ENCODE peak calls at places on chromosomes 1 and 21, in eight cellular contexts. One of them, this sample, is unnamed.

GRCh38 chr1:185567006-185567405 is 167.2 kb upstream of the HMCN1 start:
- DNase-seq in fibroblast of lung: no peak
- DNase-seq in endodermal cell: no peak
- DNase-seq in psoas muscle: no peak
- DNase-seq in fibroblast of mammary gland: peak; percentile 22
- DNase-seq in fibroblast of villous mesenchyme: peak; percentile 40
- DNase-seq in NB4: peak; percentile 75
- DNase-seq in heart left ventricle: no peak
- DNase-seq in this sample: peak; percentile 66

GRCh38 chr1:210099921-210100320 is 132.7 kb upstream of the SERTAD4 start:
- DNase-seq in fibroblast of lung: no peak
- DNase-seq in endodermal cell: no peak
- DNase-seq in psoas muscle: no peak
- DNase-seq in fibroblast of mammary gland: no peak
- DNase-seq in fibroblast of villous mesenchyme: no peak
- DNase-seq in NB4: no peak
- DNase-seq in heart left ventricle: no peak
- DNase-seq in this sample: no peak

GRCh38 chr1:59605761-59606160 is 209.0 kb upstream of the HOOK1 start:
- DNase-seq in fibroblast of lung: no peak
- DNase-seq in endodermal cell: no peak
- DNase-seq in psoas muscle: no peak
- DNase-seq in fibroblast of mammary gland: no peak
- DNase-seq in fibroblast of villous mesenchyme: peak; percentile 25
- DNase-seq in NB4: no peak
- DNase-seq in heart left ventricle: no peak
- DNase-seq in this sample: no peak

GRCh38 chr1:93678491-93678890 is 3.1 kb downstream of the BCAR3 start:
- DNase-seq in fibroblast of lung: no peak
- DNase-seq in endodermal cell: peak; percentile 37
- DNase-seq in psoas muscle: no peak
- DNase-seq in fibroblast of mammary gland: no peak
- DNase-seq in fibroblast of villous mesenchyme: peak; percentile 27
- DNase-seq in NB4: no peak
- DNase-seq in heart left ventricle: no peak
- DNase-seq in this sample: no peak

GRCh38 chr1:72037745-72038343 is 244.5 kb downstream of the NEGR1 start:
- DNase-seq in fibroblast of lung: peak; percentile 62
- DNase-seq in endodermal cell: peak; percentile 69
- DNase-seq in psoas muscle: no peak
- DNase-seq in fibroblast of mammary gland: peak; percentile 56
- DNase-seq in fibroblast of villous mesenchyme: peak; percentile 43
- DNase-seq in NB4: peak; percentile 59
- DNase-seq in heart left ventricle: peak; percentile 20
- DNase-seq in this sample: peak; percentile 50

GRCh38 chr1:230210326-230210978 is 143.4 kb downstream of the GALNT2 start:
- DNase-seq in fibroblast of lung: no peak
- DNase-seq in endodermal cell: no peak
- DNase-seq in psoas muscle: no peak
- DNase-seq in fibroblast of mammary gland: no peak
- DNase-seq in fibroblast of villous mesenchyme: peak; percentile 76
- DNase-seq in NB4: no peak
- DNase-seq in heart left ventricle: no peak
- DNase-seq in this sample: peak; percentile 3

GRCh38 chr21:26207021-26207420 is 36.5 kb upstream of the APP start:
- DNase-seq in fibroblast of lung: no peak
- DNase-seq in endodermal cell: no peak
- DNase-seq in psoas muscle: no peak
- DNase-seq in fibroblast of mammary gland: no peak
- DNase-seq in fibroblast of villous mesenchyme: no peak
- DNase-seq in NB4: no peak
- DNase-seq in heart left ventricle: no peak
- DNase-seq in this sample: no peak

GRCh38 chr1:81920245-81920740 is 119.6 kb downstream of the ADGRL2 start:
- DNase-seq in fibroblast of lung: peak; percentile 78
- DNase-seq in endodermal cell: peak; percentile 85
- DNase-seq in psoas muscle: peak; percentile 56
- DNase-seq in fibroblast of mammary gland: peak; percentile 62
- DNase-seq in fibroblast of villous mesenchyme: peak; percentile 23
- DNase-seq in NB4: no peak
- DNase-seq in heart left ventricle: peak; percentile 42
- DNase-seq in this sample: no peak

GRCh38 chr1:22539510-22540118 is 23.7 kb upstream of the EPHA8 start:
- DNase-seq in fibroblast of lung: no peak
- DNase-seq in endodermal cell: no peak
- DNase-seq in psoas muscle: no peak
- DNase-seq in fibroblast of mammary gland: no peak
- DNase-seq in fibroblast of villous mesenchyme: no peak
- DNase-seq in NB4: peak; percentile 29
- DNase-seq in heart left ventricle: no peak
- DNase-seq in this sample: no peak

GRCh38 chr1:227459977-227460376 is 103.4 kb upstream of the ZNF678 start:
- DNase-seq in fibroblast of lung: no peak
- DNase-seq in endodermal cell: no peak
- DNase-seq in psoas muscle: no peak
- DNase-seq in fibroblast of mammary gland: no peak
- DNase-seq in fibroblast of villous mesenchyme: no peak
- DNase-seq in NB4: no peak
- DNase-seq in heart left ventricle: no peak
- DNase-seq in this sample: no peak

GRCh38 chr1:152912471-152912870 is 4.1 kb downstream of the IVL start:
- DNase-seq in fibroblast of lung: no peak
- DNase-seq in endodermal cell: no peak
- DNase-seq in psoas muscle: no peak
- DNase-seq in fibroblast of mammary gland: no peak
- DNase-seq in fibroblast of villous mesenchyme: no peak
- DNase-seq in NB4: no peak
- DNase-seq in heart left ventricle: no peak
- DNase-seq in this sample: no peak

GRCh38 chr1:152912900-152913299 is 4.6 kb downstream of the IVL start:
- DNase-seq in fibroblast of lung: no peak
- DNase-seq in endodermal cell: no peak
- DNase-seq in psoas muscle: no peak
- DNase-seq in fibroblast of mammary gland: no peak
- DNase-seq in fibroblast of villous mesenchyme: no peak
- DNase-seq in NB4: no peak
- DNase-seq in heart left ventricle: no peak
- DNase-seq in this sample: no peak

GRCh38 chr1:152917794-152918193 is 9.4 kb downstream of the IVL start:
- DNase-seq in fibroblast of lung: no peak
- DNase-seq in endodermal cell: no peak
- DNase-seq in psoas muscle: no peak
- DNase-seq in fibroblast of mammary gland: peak; percentile 7
- DNase-seq in fibroblast of villous mesenchyme: no peak
- DNase-seq in NB4: peak; percentile 33
- DNase-seq in heart left ventricle: no peak
- DNase-seq in this sample: no peak
- TF ChIP-seq CTCF in fibroblast of lung: peak; percentile 12
- TF ChIP-seq CTCF in endodermal cell: peak; percentile 59
- TF ChIP-seq CTCF in psoas muscle: no peak
- TF ChIP-seq CTCF in fibroblast of mammary gland: peak; percentile 22
- TF ChIP-seq CTCF in fibroblast of villous mesenchyme: no peak
- TF ChIP-seq CTCF in NB4: peak; percentile 38
- TF ChIP-seq CTCF in heart left ventricle: no peak
- TF ChIP-seq CTCF in this sample: no peak

GRCh38 chr1:186983327-186983726 is 154.6 kb downstream of the PLA2G4A start:
- DNase-seq in fibroblast of lung: peak; percentile 95
- DNase-seq in endodermal cell: no peak
- DNase-seq in psoas muscle: peak; percentile 42
- DNase-seq in fibroblast of mammary gland: peak; percentile 89
- DNase-seq in fibroblast of villous mesenchyme: peak; percentile 94
- DNase-seq in NB4: peak; percentile 57
- DNase-seq in heart left ventricle: no peak
- DNase-seq in this sample: no peak
- H3K4me3 ChIP-seq in fibroblast of lung: no peak overlapping the region
- H3K4me3 ChIP-seq in endodermal cell: no peak overlapping the region
- H3K4me3 ChIP-seq in psoas muscle: no peak overlapping the region
- H3K4me3 ChIP-seq in fibroblast of mammary gland: no peak overlapping the region
- H3K4me3 ChIP-seq in fibroblast of villous mesenchyme: no peak overlapping the region
- H3K4me3 ChIP-seq in NB4: no peak overlapping the region
- H3K4me3 ChIP-seq in heart left ventricle: no peak overlapping the region
- H3K4me3 ChIP-seq in this sample: no peak overlapping the region

GRCh38 chr1:3652538-3653285 is 396 bp downstream of the TP73 start:
- DNase-seq in fibroblast of lung: no peak
- DNase-seq in endodermal cell: peak; percentile 82
- DNase-seq in psoas muscle: no peak
- DNase-seq in fibroblast of mammary gland: no peak
- DNase-seq in fibroblast of villous mesenchyme: no peak
- DNase-seq in NB4: peak; percentile 29
- DNase-seq in heart left ventricle: no peak
- DNase-seq in this sample: peak; percentile 65
- TF ChIP-seq CTCF in fibroblast of lung: no peak
- TF ChIP-seq CTCF in endodermal cell: no peak
- TF ChIP-seq CTCF in psoas muscle: no peak
- TF ChIP-seq CTCF in fibroblast of mammary gland: no peak
- TF ChIP-seq CTCF in fibroblast of villous mesenchyme: no peak
- TF ChIP-seq CTCF in NB4: no peak
- TF ChIP-seq CTCF in heart left ventricle: no peak
- TF ChIP-seq CTCF in this sample: no peak

GRCh38 chr1:40819101-40819500 is 35.5 kb downstream of the KCNQ4 start:
- DNase-seq in fibroblast of lung: no peak
- DNase-seq in endodermal cell: no peak
- DNase-seq in psoas muscle: no peak
- DNase-seq in fibroblast of mammary gland: no peak
- DNase-seq in fibroblast of villous mesenchyme: no peak
- DNase-seq in NB4: no peak
- DNase-seq in heart left ventricle: no peak
- DNase-seq in this sample: no peak

GRCh38 chr1:40820251-40820797 is 36.7 kb downstream of the KCNQ4 start:
- DNase-seq in fibroblast of lung: no peak
- DNase-seq in endodermal cell: peak; percentile 80
- DNase-seq in psoas muscle: peak; percentile 21
- DNase-seq in fibroblast of mammary gland: no peak
- DNase-seq in fibroblast of villous mesenchyme: peak; percentile 13
- DNase-seq in NB4: peak; percentile 73
- DNase-seq in heart left ventricle: no peak
- DNase-seq in this sample: no peak

GRCh38 chr1:40815420-40815819 is 31.8 kb downstream of the KCNQ4 start:
- DNase-seq in fibroblast of lung: no peak
- DNase-seq in endodermal cell: no peak
- DNase-seq in psoas muscle: no peak
- DNase-seq in fibroblast of mammary gland: no peak
- DNase-seq in fibroblast of villous mesenchyme: no peak
- DNase-seq in NB4: no peak
- DNase-seq in heart left ventricle: no peak
- DNase-seq in this sample: no peak

GRCh38 chr1:40818264-40818961 is 34.8 kb downstream of the KCNQ4 start:
- DNase-seq in fibroblast of lung: peak; percentile 5
- DNase-seq in endodermal cell: peak; percentile 98
- DNase-seq in psoas muscle: peak; percentile 70
- DNase-seq in fibroblast of mammary gland: peak; percentile 7
- DNase-seq in fibroblast of villous mesenchyme: no peak
- DNase-seq in NB4: no peak
- DNase-seq in heart left ventricle: peak; percentile 51
- DNase-seq in this sample: peak; percentile 87

GRCh38 chr1:40817791-40818263 is 34.2 kb downstream of the KCNQ4 start:
- DNase-seq in fibroblast of lung: no peak
- DNase-seq in endodermal cell: no peak
- DNase-seq in psoas muscle: no peak
- DNase-seq in fibroblast of mammary gland: no peak
- DNase-seq in fibroblast of villous mesenchyme: no peak
- DNase-seq in NB4: no peak
- DNase-seq in heart left ventricle: no peak
- DNase-seq in this sample: peak; percentile 31
- H3K4me3 ChIP-seq in fibroblast of lung: no peak overlapping the region
- H3K4me3 ChIP-seq in endodermal cell: peak overlapping the region; percentile 70
- H3K4me3 ChIP-seq in psoas muscle: peak overlapping the region; percentile 53
- H3K4me3 ChIP-seq in fibroblast of mammary gland: no peak overlapping the region
- H3K4me3 ChIP-seq in fibroblast of villous mesenchyme: no peak overlapping the region
- H3K4me3 ChIP-seq in NB4: no peak overlapping the region
- H3K4me3 ChIP-seq in heart left ventricle: peak overlapping the region; percentile 39
- H3K4me3 ChIP-seq in this sample: peak overlapping the region; percentile 61

GRCh38 chr1:158002022-158002629 is 8.7 kb downstream of the KIRREL1 start:
- DNase-seq in fibroblast of lung: no peak
- DNase-seq in endodermal cell: no peak
- DNase-seq in psoas muscle: no peak
- DNase-seq in fibroblast of mammary gland: peak; percentile 49
- DNase-seq in fibroblast of villous mesenchyme: peak; percentile 70
- DNase-seq in NB4: no peak
- DNase-seq in heart left ventricle: no peak
- DNase-seq in this sample: no peak
- TF ChIP-seq CTCF in fibroblast of lung: no peak
- TF ChIP-seq CTCF in endodermal cell: peak; percentile 29
- TF ChIP-seq CTCF in psoas muscle: no peak
- TF ChIP-seq CTCF in fibroblast of mammary gland: no peak
- TF ChIP-seq CTCF in fibroblast of villous mesenchyme: peak; percentile 24
- TF ChIP-seq CTCF in NB4: no peak
- TF ChIP-seq CTCF in heart left ventricle: no peak
- TF ChIP-seq CTCF in this sample: no peak

DNA sequence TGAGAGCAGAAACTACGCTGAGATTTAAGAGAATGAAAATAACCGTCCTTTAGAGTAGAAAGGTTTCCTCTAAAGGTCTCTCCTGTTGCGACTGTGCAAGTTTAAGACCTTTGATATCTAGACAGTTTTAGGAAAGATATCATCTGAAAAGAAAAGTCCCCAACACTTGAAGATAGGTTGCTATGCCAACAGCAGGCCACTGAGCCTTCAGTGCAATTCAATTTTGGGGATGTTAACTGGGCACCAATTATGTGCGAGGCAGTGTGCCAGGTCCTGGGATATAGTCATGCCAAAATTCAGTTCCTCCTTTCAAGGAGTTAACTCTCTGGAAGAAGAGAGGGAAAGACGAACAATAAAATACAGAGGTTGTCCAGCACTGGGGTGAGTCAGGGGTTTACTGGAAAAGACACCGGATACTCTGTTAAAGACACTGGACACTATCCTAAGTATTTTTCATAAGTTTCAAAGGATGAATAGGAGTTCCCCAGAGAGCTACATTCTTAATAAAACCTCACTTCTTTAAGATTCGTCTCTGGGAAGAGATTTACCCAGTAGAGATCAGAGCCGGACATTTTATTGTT is 25.5 kb upstream of the ZNF281 start:
- DNase-seq in fibroblast of lung: no peak
- DNase-seq in endodermal cell: no peak
- DNase-seq in psoas muscle: no peak
- DNase-seq in fibroblast of mammary gland: peak; percentile 65
- DNase-seq in fibroblast of villous mesenchyme: peak; percentile 40
- DNase-seq in NB4: no peak
- DNase-seq in heart left ventricle: no peak
- DNase-seq in this sample: peak; percentile 24
- H3K4me3 ChIP-seq in fibroblast of lung: no peak overlapping the region
- H3K4me3 ChIP-seq in endodermal cell: no peak overlapping the region
- H3K4me3 ChIP-seq in psoas muscle: no peak overlapping the region
- H3K4me3 ChIP-seq in fibroblast of mammary gland: no peak overlapping the region
- H3K4me3 ChIP-seq in fibroblast of villous mesenchyme: no peak overlapping the region
- H3K4me3 ChIP-seq in NB4: no peak overlapping the region
- H3K4me3 ChIP-seq in heart left ventricle: no peak overlapping the region
- H3K4me3 ChIP-seq in this sample: no peak overlapping the region